ENCODE peak calls at places on chromosomes 16 and 17, in five cellular contexts. V, W, A, R and D are unnamed samples. For H3K27me3, the result is how much of the 10 kb centered on the place peaks cover.

GRCh38 chr17:17349724-17350106 is 46.5 kb downstream of the NT5M start:
- DNase-seq in V (no peak), W (no peak), A (peak), R (no peak), D (no peak)

GRCh38 chr16:68640972-68641371 is 4.1 kb upstream of the CDH3 start:
- DNase-seq in V (no peak), W (peak), A (no peak), R (no peak), D (peak)

GRCh38 chr16:27728691-27729090 is 178.7 kb downstream of the KATNIP start:
- DNase-seq in V (no peak), W (no peak), A (no peak), R (no peak), D (no peak)

GRCh38 chr17:66383353-66383752 is 80.9 kb downstream of the PRKCA start:
- DNase-seq in V (peak), W (peak), A (no peak), R (no peak), D (no peak)

GRCh38 chr16:19840524-19841110 is 44.0 kb downstream of the GPRC5B start:
- DNase-seq in V (no peak), W (no peak), A (no peak), R (no peak), D (no peak)

GRCh38 chr17:80694085-80694991 is 149.7 kb downstream of the RPTOR start:
- DNase-seq in V (no peak), W (no peak), A (no peak), R (no peak), D (no peak)

GRCh38 chr16:78196527-78196926 is 97.1 kb downstream of the WWOX start:
- DNase-seq in V (no peak), W (no peak), A (no peak), R (no peak), D (no peak)

GRCh38 chr16:88705746-88706287 is 391 bp downstream of the RNF166 start:
- DNase-seq in V (no peak), W (no peak), A (no peak), R (no peak), D (no peak)

GRCh38 chr17:46108120-46108519 is 85.1 kb downstream of the KANSL1 start:
- DNase-seq in V (no peak), W (no peak), A (no peak), R (no peak), D (peak)

GRCh38 chr16:75379911-75380847 is 53.1 kb downstream of the CFDP1 start:
- DNase-seq in V (no peak), W (no peak), A (no peak), R (no peak), D (no peak)

GRCh38 chr17:38750044-38750311 is 1.8 kb upstream of the PCGF2 start:
- DNase-seq in V (no peak), W (no peak), A (no peak), R (no peak), D (no peak)

GRCh38 chr17:7208027-7208571 is 11.5 kb downstream of the DLG4 start:
- DNase-seq in V (no peak), W (no peak), A (peak), R (no peak), D (peak)

GRCh38 chr16:56673916-56674315 is 4.3 kb downstream of the MT1H start:
- DNase-seq in V (peak), W (peak), A (peak), R (no peak), D (peak)

GRCh38 chr17:41067281-41067680 is 1.6 kb upstream of the KRTAP2-4 start:
- DNase-seq in V (peak), W (no peak), A (no peak), R (no peak), D (no peak)

GRCh38 chr17:15247891-15248529 is 17.1 kb downstream of the PMP22 start:
- DNase-seq in V (no peak), W (no peak), A (peak), R (no peak), D (peak)

GRCh38 chr17:53353919-53354351 is 468.8 kb upstream of the KIF2B start:
- DNase-seq in V (no peak), W (no peak), A (no peak), R (no peak), D (no peak)

GRCh38 chr16:56776562-56776961 is 46.6 kb downstream of the NUP93 start:
- DNase-seq in V (no peak), W (no peak), A (no peak), R (no peak), D (no peak)

GRCh38 chr16:22386976-22387375 is 12.6 kb upstream of the CDR2 start:
- DNase-seq in V (peak), W (peak), A (no peak), R (no peak), D (no peak)

GRCh38 chr17:16491131-16491702 is 776 bp downstream of the LRRC75A start:
- DNase-seq in V (no peak), W (no peak), A (peak), R (no peak), D (no peak)

GRCh38 chr17:82752371-82753200 is 721 bp downstream of the TBCD start:
- DNase-seq in V (no peak), W (peak), A (no peak), R (no peak), D (no peak)

GRCh38 chr16:29857133-29857760 is 5.8 kb downstream of the CDIPT start:
- DNase-seq in V (peak), W (peak), A (no peak), R (no peak), D (no peak)

GRCh38 chr17:31803494-31804213 is 55.4 kb downstream of the COPRS start:
- DNase-seq in V (peak), W (peak), A (no peak), R (no peak), D (no peak)

GRCh38 chr16:89613954-89614459 is 565 bp downstream of the DPEP1 start:
- DNase-seq in V (no peak), W (no peak), A (no peak), R (no peak), D (no peak)

GRCh38 chr16:87185983-87186382 is 131.2 kb downstream of the C16orf95 start:
- DNase-seq in V (no peak), W (no peak), A (no peak), R (no peak), D (no peak)
- H3K18ac ChIP-seq in V (no peak), W (no peak), A (no peak), R (no peak), D (no peak)

DNA sequence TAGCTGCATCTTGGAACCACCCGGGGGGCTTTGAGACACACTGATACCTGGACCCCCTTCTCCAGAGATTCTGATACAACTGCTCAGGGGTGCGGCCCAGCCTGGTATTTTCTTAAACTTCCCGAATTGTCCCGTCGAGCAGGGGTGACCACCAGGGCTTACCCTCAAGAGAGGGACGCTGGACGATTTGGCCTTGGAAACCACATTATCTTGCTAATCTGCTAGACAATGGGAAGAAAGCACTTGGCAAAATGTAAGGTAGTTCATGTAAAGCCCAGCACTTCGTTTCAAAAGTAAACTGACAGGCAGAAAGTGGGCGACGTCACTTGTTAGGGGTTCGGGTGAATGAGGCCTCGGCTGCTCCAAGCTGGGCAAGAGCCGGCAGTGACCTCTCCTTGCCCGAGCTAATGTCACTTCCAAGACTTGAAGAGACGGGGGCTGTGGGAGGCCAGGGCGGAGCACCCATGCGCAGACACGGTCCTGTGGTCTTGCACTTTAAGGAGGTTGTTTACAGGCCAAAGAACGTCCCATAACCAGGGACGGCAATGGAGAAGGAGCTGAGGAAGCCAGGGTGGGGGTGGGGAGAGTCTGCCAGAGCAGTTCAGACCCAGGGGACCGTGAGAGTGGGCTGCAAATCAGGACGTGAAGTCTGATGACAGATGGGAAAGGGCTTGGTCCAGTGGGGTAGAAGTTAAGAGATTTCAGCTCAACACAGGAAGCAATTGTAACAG is 152.7 kb upstream of the GSE1 start:
- DNase-seq in V (no peak), W (peak), A (no peak), R (no peak), D (no peak)
- H3K27me3 ChIP-seq in V (under half), W (under half), A (under half), R (under half), D (under half)

GRCh38 chr16:49601541-49601940 is 227.9 kb downstream of the C16orf78 start:
- DNase-seq in V (no peak), W (no peak), A (peak), R (no peak), D (no peak)

GRCh38 chr16:49599281-49599680 is 225.7 kb downstream of the C16orf78 start:
- DNase-seq in V (no peak), W (no peak), A (peak), R (no peak), D (no peak)

GRCh38 chr16:49600976-49601375 is 227.4 kb downstream of the C16orf78 start:
- DNase-seq in V (no peak), W (no peak), A (peak), R (no peak), D (no peak)

GRCh38 chr16:49602201-49603041 is 228.8 kb downstream of the C16orf78 start:
- DNase-seq in V (no peak), W (no peak), A (peak), R (no peak), D (peak)

DNA sequence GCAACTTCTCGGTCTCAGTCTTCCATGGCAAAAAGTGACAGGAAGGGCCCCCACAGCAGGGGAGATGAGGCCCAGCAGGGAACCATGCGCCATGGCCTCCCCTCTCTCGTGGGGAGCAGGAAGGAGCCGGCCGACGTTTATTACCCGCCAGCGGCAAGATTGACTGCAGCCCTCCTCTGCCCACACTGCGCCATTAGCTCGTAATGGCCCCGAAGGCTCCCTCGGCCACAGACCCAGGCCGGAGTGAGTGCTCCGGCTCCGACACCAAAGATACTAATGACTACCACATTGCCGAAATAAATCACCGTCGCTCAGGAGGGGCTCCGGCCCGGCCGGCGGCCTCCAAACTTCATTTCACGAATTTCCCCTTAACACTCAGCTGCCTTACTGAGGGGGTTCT is 226.9 kb downstream of the C16orf78 start:
- DNase-seq in V (no peak), W (no peak), A (peak), R (no peak), D (no peak)
- H3K18ac ChIP-seq in V (no peak), W (no peak), A (no peak), R (no peak), D (no peak)

GRCh38 chr17:68807998-68808772 is 147.0 kb downstream of the ABCA8 start:
- DNase-seq in V (peak), W (peak), A (no peak), R (no peak), D (no peak)
- H3K27me3 ChIP-seq in V (under half), W (under half), A (under half), R (under half), D (under half)

GRCh38 chr17:29194669-29195068 is 14.5 kb upstream of the MYO18A start:
- DNase-seq in V (no peak), W (no peak), A (no peak), R (no peak), D (no peak)

GRCh38 chr17:29197516-29198272 is 17.5 kb upstream of the MYO18A start:
- DNase-seq in V (no peak), W (no peak), A (no peak), R (no peak), D (no peak)

GRCh38 chr17:29193146-29193545 is 12.9 kb upstream of the MYO18A start:
- DNase-seq in V (no peak), W (no peak), A (no peak), R (no peak), D (no peak)

GRCh38 chr17:29195465-29196081 is 15.4 kb upstream of the MYO18A start:
- DNase-seq in V (no peak), W (no peak), A (no peak), R (no peak), D (no peak)

DNA sequence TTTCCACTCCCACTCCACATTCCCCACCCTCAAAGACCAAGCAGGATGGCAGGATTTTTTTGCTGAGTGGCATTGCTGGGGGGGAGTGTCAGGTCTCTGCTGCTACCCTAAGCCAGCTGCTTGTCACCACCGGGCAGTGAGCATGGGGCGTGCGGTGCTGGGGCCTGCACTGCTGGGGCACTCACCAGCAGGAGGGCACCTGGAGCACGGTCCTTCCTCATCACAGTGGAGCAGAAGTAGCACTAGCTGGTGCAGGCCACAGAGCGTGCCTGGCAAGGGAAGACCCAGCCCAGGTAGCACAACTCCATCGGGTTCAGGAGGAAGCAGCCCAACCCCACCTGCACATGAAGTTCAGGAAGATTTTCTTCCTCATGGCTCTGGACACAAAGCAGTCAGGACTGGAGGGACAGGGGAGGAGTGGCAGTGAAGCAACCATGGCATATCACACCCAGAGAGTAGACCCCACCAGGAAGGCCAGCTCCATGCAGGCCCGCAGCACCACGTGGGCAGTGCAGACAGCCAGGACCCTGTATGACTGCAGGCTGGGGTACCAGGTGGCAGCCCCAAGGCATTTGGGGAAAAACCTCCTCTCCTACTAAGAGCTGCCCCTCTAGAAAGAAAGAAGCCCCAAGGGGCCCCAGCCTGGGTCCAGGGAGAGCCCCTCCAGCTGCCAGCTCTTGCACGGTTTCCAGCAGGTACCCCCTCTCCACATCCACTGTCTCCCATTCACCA is 16.8 kb upstream of the MYO18A start:
- DNase-seq in V (no peak), W (no peak), A (no peak), R (no peak), D (no peak)
- H3K18ac ChIP-seq in V (no peak), W (no peak), A (no peak), R (no peak), D (no peak)

DNA sequence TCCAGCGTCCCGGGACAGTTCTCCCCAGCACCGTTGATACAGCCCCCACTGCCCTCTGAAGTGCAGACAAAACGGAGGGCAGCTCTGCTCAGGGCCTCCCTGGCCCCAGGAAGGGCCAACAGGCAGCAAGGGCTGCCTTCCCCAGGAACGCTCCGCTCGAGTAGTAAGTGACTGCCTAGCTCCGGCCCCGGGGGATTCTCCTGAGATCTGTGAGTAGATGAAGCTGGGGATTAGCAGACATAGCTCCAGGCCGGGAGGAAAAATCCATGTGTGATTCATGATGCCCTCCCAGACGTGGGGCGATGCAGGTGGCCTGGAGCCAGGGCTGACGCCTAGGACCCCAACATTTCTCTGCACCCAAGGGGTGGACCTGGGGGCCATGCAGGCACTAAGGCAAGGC is 85.3 kb downstream of the ENGASE start:
- DNase-seq in V (no peak), W (no peak), A (no peak), R (no peak), D (peak)
- H3K27me3 ChIP-seq in V (under half), W (under half), A (under half), R (under half), D (under half)